ENCODE peak calls at places on chromosomes 5 and 9, in ten cellular contexts. P is upper lobe of left lung; Y is fibroblast of the aortic adventitia; J is AG04449; O is T follicular helper cell; Q is omental fat pad; L is GM20000; G is cardiac fibroblast; X is stimulated activated CD8-positive, alpha-beta memory T cell treated with anti-CD3 and anti-CD28 coated beads, Interleukin-4, amount 100 ng/mL, for 1 hour; T is stomach. V is an unnamed sample.

GRCh38 chr9:87882627-87883026 is at the start of gene SPATA31E1:
- DNase-seq in P (no peak), Y (no peak), J (no peak), O (no peak), Q (no peak), L (no peak), G (no peak), X (no peak), T (no peak), V (no peak)

GRCh38 chr5:5278201-5278814 is 138.2 kb downstream of the ADAMTS16 start:
- DNase-seq in P (no peak), Y (no peak), J (no peak), O (no peak), Q (no peak), L (no peak), G (no peak), X (no peak), T (no peak), V (no peak)

GRCh38 chr5:71924325-71924724 is 182.9 kb upstream of the MAP1B start:
- DNase-seq in P (no peak), Y (peak), J (no peak), O (no peak), Q (no peak), L (no peak), G (peak), X (no peak), T (no peak), V (no peak)

GRCh38 chr5:111224561-111224989 is 391 bp downstream of the CAMK4 start:
- DNase-seq in P (no peak), Y (no peak), J (no peak), O (no peak), Q (no peak), L (peak), G (no peak), X (no peak), T (no peak), V (no peak)

GRCh38 chr9:4740623-4741364 is at the start of gene AK3:
- DNase-seq in P (peak), Y (peak), J (peak), O (peak), Q (peak), L (peak), G (peak), X (peak), T (peak), V (peak)

GRCh38 chr9:112705773-112706427 is 12.0 kb downstream of the INIP start:
- DNase-seq in P (peak), Y (peak), J (no peak), O (no peak), Q (no peak), L (no peak), G (peak), X (no peak), T (peak), V (no peak)

GRCh38 chr9:93267681-93268505 is 84.0 kb downstream of the WNK2 start:
- DNase-seq in P (peak), Y (no peak), J (no peak), O (no peak), Q (no peak), L (peak), G (no peak), X (no peak), T (peak), V (no peak)

GRCh38 chr9:91374939-91375338 is 13.2 kb upstream of the AUH start:
- DNase-seq in P (no peak), Y (peak), J (peak), O (no peak), Q (no peak), L (no peak), G (peak), X (no peak), T (no peak), V (no peak)

GRCh38 chr9:136062657-136063439 is 32.2 kb downstream of the NACC2 start:
- DNase-seq in P (peak), Y (no peak), J (no peak), O (no peak), Q (no peak), L (no peak), G (no peak), X (no peak), T (no peak), V (no peak)

GRCh38 chr5:144370273-144370672 is 199.6 kb downstream of the KCTD16 start:
- DNase-seq in P (no peak), Y (no peak), J (no peak), O (no peak), Q (no peak), L (no peak), G (no peak), X (no peak), T (peak), V (no peak)

GRCh38 chr5:133974142-133974541 is 5.7 kb upstream of the C5orf15 start:
- DNase-seq in P (no peak), Y (no peak), J (no peak), O (no peak), Q (no peak), L (no peak), G (no peak), X (no peak), T (no peak), V (no peak)

GRCh38 chr5:463952-464351 is 21.0 kb downstream of the EXOC3 start:
- DNase-seq in P (peak), Y (no peak), J (no peak), O (peak), Q (no peak), L (peak), G (no peak), X (peak), T (no peak), V (no peak)

GRCh38 chr9:85258823-85259370 is 482.9 kb downstream of the AGTPBP1 start:
- DNase-seq in P (peak), Y (peak), J (peak), O (no peak), Q (no peak), L (peak), G (peak), X (no peak), T (peak), V (peak)

GRCh38 chr9:105281926-105282325 is 37.5 kb downstream of the SLC44A1 start:
- DNase-seq in P (no peak), Y (peak), J (no peak), O (no peak), Q (no peak), L (no peak), G (no peak), X (no peak), T (no peak), V (no peak)

GRCh38 chr5:157328277-157328912 is 62.5 kb downstream of the CYFIP2 start:
- DNase-seq in P (peak), Y (peak), J (peak), O (peak), Q (no peak), L (peak), G (peak), X (peak), T (peak), V (peak)

GRCh38 chr9:86322973-86323644 is 31.1 kb downstream of the TUT7 start:
- DNase-seq in P (no peak), Y (peak), J (no peak), O (no peak), Q (no peak), L (no peak), G (peak), X (no peak), T (no peak), V (no peak)

GRCh38 chr5:37740331-37741066 is 99.3 kb downstream of the GDNF start:
- DNase-seq in P (no peak), Y (peak), J (no peak), O (no peak), Q (no peak), L (no peak), G (peak), X (no peak), T (no peak), V (no peak)

GRCh38 chr9:134648701-134649525 is 7.3 kb downstream of the COL5A1 start:
- DNase-seq in P (no peak), Y (peak), J (no peak), O (no peak), Q (no peak), L (no peak), G (peak), X (no peak), T (no peak), V (no peak)

GRCh38 chr5:55899344-55899743 is 48.2 kb downstream of the IL31RA start:
- DNase-seq in P (no peak), Y (peak), J (no peak), O (no peak), Q (no peak), L (no peak), G (peak), X (no peak), T (no peak), V (no peak)

GRCh38 chr5:21644032-21644431 is 1209.1 kb downstream of the CDH12 start:
- DNase-seq in P (no peak), Y (no peak), J (no peak), O (no peak), Q (no peak), L (no peak), G (no peak), X (no peak), T (no peak), V (no peak)

GRCh38 chr5:116453920-116454319 is 120.7 kb downstream of the SEMA6A start:
- DNase-seq in P (no peak), Y (no peak), J (no peak), O (no peak), Q (no peak), L (no peak), G (no peak), X (no peak), T (no peak), V (no peak)

GRCh38 chr5:22431840-22432239 is 421.3 kb downstream of the CDH12 start:
- DNase-seq in P (no peak), Y (no peak), J (no peak), O (no peak), Q (no peak), L (no peak), G (no peak), X (no peak), T (no peak), V (no peak)

GRCh38 chr9:16032799-16033198 is 480.0 kb downstream of the CCDC171 start:
- DNase-seq in P (no peak), Y (peak), J (no peak), O (no peak), Q (no peak), L (no peak), G (peak), X (no peak), T (no peak), V (no peak)

GRCh38 chr5:86766103-86766502 is 148.4 kb downstream of the COX7C start:
- DNase-seq in P (no peak), Y (no peak), J (no peak), O (no peak), Q (no peak), L (no peak), G (no peak), X (no peak), T (no peak), V (no peak)

GRCh38 chr5:83265318-83265717 is 188.0 kb downstream of the XRCC4 start:
- DNase-seq in P (no peak), Y (peak), J (no peak), O (no peak), Q (no peak), L (no peak), G (peak), X (no peak), T (peak), V (no peak)

GRCh38 chr5:126527892-126528291 is 67.1 kb downstream of the ALDH7A1 start:
- DNase-seq in P (no peak), Y (no peak), J (peak), O (no peak), Q (no peak), L (no peak), G (no peak), X (no peak), T (no peak), V (no peak)

GRCh38 chr9:113857875-113858274 is 18.2 kb upstream of the ZNF618 start:
- DNase-seq in P (peak), Y (no peak), J (no peak), O (no peak), Q (no peak), L (no peak), G (no peak), X (no peak), T (no peak), V (no peak)

GRCh38 chr9:12693141-12693540 is at the start of gene TYRP1:
- DNase-seq in P (no peak), Y (no peak), J (no peak), O (no peak), Q (no peak), L (no peak), G (no peak), X (no peak), T (no peak), V (no peak)

GRCh38 chr9:36316629-36317317 is 58.5 kb upstream of the GNE start:
- DNase-seq in P (no peak), Y (peak), J (no peak), O (no peak), Q (no peak), L (no peak), G (peak), X (no peak), T (peak), V (no peak)

GRCh38 chr5:156096259-156096658 is 230.7 kb upstream of the SGCD start:
- DNase-seq in P (no peak), Y (no peak), J (peak), O (no peak), Q (no peak), L (no peak), G (no peak), X (no peak), T (no peak), V (no peak)

GRCh38 chr5:137481596-137481995 is 17.5 kb downstream of the SPOCK1 start:
- DNase-seq in P (no peak), Y (no peak), J (no peak), O (no peak), Q (no peak), L (no peak), G (no peak), X (no peak), T (no peak), V (no peak)

GRCh38 chr9:87148391-87149237 is 201.3 kb upstream of the GAS1 start:
- DNase-seq in P (peak), Y (peak), J (no peak), O (no peak), Q (peak), L (no peak), G (peak), X (no peak), T (peak), V (no peak)

GRCh38 chr9:89888677-89889076 is 283.9 kb downstream of the GADD45G start:
- DNase-seq in P (peak), Y (no peak), J (no peak), O (no peak), Q (no peak), L (no peak), G (no peak), X (no peak), T (peak), V (no peak)

GRCh38 chr5:34576849-34577248 is 79.3 kb upstream of the RAI14 start:
- DNase-seq in P (no peak), Y (peak), J (peak), O (no peak), Q (no peak), L (no peak), G (no peak), X (no peak), T (no peak), V (no peak)

GRCh38 chr5:6359941-6360683 is 18.2 kb downstream of the MED10 start:
- DNase-seq in P (no peak), Y (no peak), J (no peak), O (no peak), Q (no peak), L (peak), G (no peak), X (no peak), T (no peak), V (no peak)

GRCh38 chr9:133657120-133657661 is 21.0 kb downstream of the DBH start:
- DNase-seq in P (no peak), Y (peak), J (no peak), O (no peak), Q (no peak), L (no peak), G (peak), X (no peak), T (no peak), V (no peak)

GRCh38 chr5:41524174-41524573 is 13.8 kb upstream of the PLCXD3 start:
- DNase-seq in P (no peak), Y (no peak), J (no peak), O (no peak), Q (no peak), L (no peak), G (no peak), X (no peak), T (no peak), V (no peak)